ENCODE peak calls at places on chromosome 7, in five cellular contexts. A is mesenchymal stem cell, S is H1, J is trophoblast cell, L is neuronal stem cell. H is an unnamed sample.

GRCh38 chr7:27101906-27102577 is 441 bp downstream of the HOXA2 start:
- DNase-seq in S (no peak), A (no peak), L (no peak), J (no peak), H (no peak)

GRCh38 chr7:98880485-98880884 is 2.2 kb downstream of the TRRAP start:
- DNase-seq in S (no peak), L (no peak), J (no peak), A (no peak), H (no peak)

GRCh38 chr7:85010306-85010705 is 176.6 kb downstream of the SEMA3D start:
- DNase-seq in A (no peak), L (no peak), S (no peak), J (no peak), H (no peak)

GRCh38 chr7:100353685-100354330 is 4.1 kb upstream of the PILRB start:
- DNase-seq in L (no peak), S (no peak), A (no peak), J (no peak), H (peak)

GRCh38 chr7:4574851-4575250 is 107.2 kb upstream of the FOXK1 start:
- DNase-seq in S (no peak), A (no peak), J (no peak), L (no peak), H (no peak)

GRCh38 chr7:18317956-18318355 is 177.6 kb upstream of the HDAC9 start:
- DNase-seq in A (no peak), S (no peak), L (no peak), J (no peak), H (no peak)

GRCh38 chr7:155590215-155591023 is 44.1 kb upstream of the CNPY1 start:
- DNase-seq in J (no peak), A (peak), S (no peak), L (no peak), H (peak)

GRCh38 chr7:102318482-102318971 is 31.9 kb downstream of the SH2B2 start:
- DNase-seq in J (peak), S (no peak), A (no peak), L (no peak), H (no peak)

GRCh38 chr7:138663741-138664710 is 37.1 kb downstream of the SVOPL start:
- DNase-seq in J (peak), L (no peak), A (peak), S (no peak), H (peak)

GRCh38 chr7:13291010-13291409 is 603.6 kb downstream of the ARL4A start:
- DNase-seq in L (no peak), J (no peak), S (no peak), A (no peak), H (no peak)

GRCh38 chr7:28847681-28848080 is 110.4 kb downstream of the TRIL start:
- DNase-seq in S (no peak), J (no peak), A (no peak), L (no peak), H (no peak)

GRCh38 chr7:34041716-34042115 is 136.4 kb downstream of the BMPER start:
- DNase-seq in S (no peak), A (no peak), L (no peak), J (no peak), H (no peak)

GRCh38 chr7:52270301-52270700 is 765.1 kb upstream of the POM121L12 start:
- DNase-seq in A (no peak), L (no peak), S (no peak), J (no peak), H (no peak)

GRCh38 chr7:66054063-66054462 is 21.6 kb upstream of the ASL start:
- DNase-seq in J (no peak), L (no peak), A (no peak), S (no peak), H (no peak)

GRCh38 chr7:152925412-152926147 is 166.0 kb downstream of the ACTR3B start:
- DNase-seq in A (no peak), L (peak), S (no peak), J (no peak), H (peak)

GRCh38 chr7:38840736-38841460 is 68.1 kb downstream of the VPS41 start:
- DNase-seq in A (peak), S (no peak), J (no peak), L (no peak), H (no peak)

GRCh38 chr7:133510326-133511055 is 257.6 kb downstream of the EXOC4 start:
- DNase-seq in L (no peak), J (no peak), S (no peak), A (peak), H (no peak)

GRCh38 chr7:55536619-55537457 is 35.5 kb downstream of the VOPP1 start:
- DNase-seq in A (no peak), L (no peak), S (no peak), J (no peak), H (no peak)

GRCh38 chr7:98178321-98178720 is 32.9 kb upstream of the BHLHA15 start:
- DNase-seq in L (no peak), J (no peak), S (no peak), A (no peak), H (no peak)

GRCh38 chr7:158258411-158259130 is 329.1 kb downstream of the PTPRN2 start:
- DNase-seq in S (no peak), A (no peak), L (no peak), J (no peak), H (no peak)

GRCh38 chr7:107834401-107834800 is 31.4 kb upstream of the SLC26A3 start:
- DNase-seq in A (no peak), J (no peak), S (no peak), L (no peak), H (no peak)
- H2BK12ac ChIP-seq in A (no peak), J (no peak), S (no peak), L (no peak), H (no peak)

DNA sequence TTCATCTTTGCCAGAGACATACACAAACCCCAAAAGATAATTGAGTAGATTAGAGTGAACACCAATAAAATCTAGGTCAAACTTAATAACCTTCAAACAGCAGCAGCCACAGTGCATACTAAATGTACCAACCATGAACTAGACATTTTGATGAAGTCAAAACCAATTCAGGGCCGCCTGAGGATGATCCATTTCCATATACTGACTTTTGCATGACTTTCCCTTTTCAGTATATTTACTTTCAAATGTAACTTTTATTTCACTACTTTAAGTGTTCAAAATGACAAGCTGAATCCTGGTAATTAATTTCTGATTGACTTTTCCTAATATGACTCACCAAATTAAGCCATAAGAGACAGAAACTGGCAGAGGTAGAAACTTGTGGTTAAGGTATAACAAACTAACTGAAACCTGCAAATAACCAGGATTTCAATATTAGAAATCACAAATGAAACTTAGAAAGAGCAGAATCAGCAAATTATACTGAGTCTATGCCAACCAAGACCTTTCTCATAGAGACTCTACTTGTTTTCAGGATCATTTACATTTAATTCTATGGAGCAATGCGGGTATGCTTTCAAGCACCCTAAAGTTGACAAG is 171.9 kb upstream of the LRRN3 start:
- DNase-seq in A (no peak), S (no peak), J (no peak), L (no peak), H (no peak)
- H2BK12ac ChIP-seq in A (no peak), S (no peak), J (no peak), L (no peak), H (no peak)

DNA sequence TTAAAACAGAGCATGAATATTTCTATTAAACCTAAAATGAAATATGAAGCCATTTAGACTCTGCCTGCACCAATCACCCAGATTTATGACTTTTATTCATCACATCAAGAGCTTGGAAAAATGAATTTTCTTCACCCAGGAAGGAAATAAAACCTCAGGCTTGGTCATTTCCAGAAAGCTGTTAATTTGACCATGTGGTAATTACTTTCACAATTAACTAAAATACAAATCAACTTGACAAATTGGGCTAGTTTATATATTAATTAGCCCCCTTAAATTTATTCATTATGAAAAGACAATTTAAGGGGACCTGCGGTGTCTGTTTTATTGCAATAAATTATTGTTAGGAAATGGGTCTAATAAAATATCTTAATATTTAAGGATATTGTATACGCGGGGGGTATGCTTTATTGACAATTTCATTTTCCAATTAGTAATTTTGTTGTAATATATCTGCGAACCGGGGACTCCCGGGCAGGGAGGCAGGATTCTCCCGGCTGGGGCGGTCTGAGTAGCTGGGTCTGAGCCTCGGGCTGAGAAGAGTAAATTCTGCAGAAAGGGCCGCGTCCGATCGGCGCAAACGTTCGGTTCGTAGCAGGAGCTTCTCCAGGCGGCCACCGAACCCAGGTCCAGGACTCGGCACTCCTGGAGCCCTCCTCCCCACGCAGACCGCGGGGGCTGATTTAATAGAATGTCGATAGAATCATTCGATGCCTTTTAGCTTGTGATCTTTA is 9.4 kb upstream of the MNX1 start:
- DNase-seq in A (no peak), L (no peak), S (no peak), J (no peak), H (no peak)
- H2BK12ac ChIP-seq in A (no peak), L (no peak), S (no peak), J (no peak), H (no peak)

GRCh38 chr7:3518546-3518945 is 217.5 kb downstream of the SDK1 start:
- DNase-seq in A (peak), L (no peak), J (no peak), S (no peak), H (no peak)

GRCh38 chr7:3520206-3520605 is 219.2 kb downstream of the SDK1 start:
- DNase-seq in J (no peak), A (no peak), L (no peak), S (no peak), H (no peak)

GRCh38 chr7:3517344-3517743 is 216.3 kb downstream of the SDK1 start:
- DNase-seq in L (no peak), J (no peak), S (no peak), A (no peak), H (no peak)
- H2BK12ac ChIP-seq in L (no peak), J (no peak), S (no peak), A (no peak), H (no peak)

GRCh38 chr7:45174966-45175765 is 17.6 kb downstream of the RAMP3 start:
- DNase-seq in J (no peak), A (no peak), S (no peak), L (no peak), H (no peak)
- H2BK12ac ChIP-seq in J (no peak), A (no peak), S (no peak), L (no peak), H (no peak)